ENCODE peak calls at places on chromosomes 1 and 21, in eight cellular contexts. J is WTC11; U is GM12891; H is activated T-helper 2 cell treated with anti-CD3 and anti-CD28 coated beads, Interferon-gamma antibody, Interleukin-2, Interleukin-4, amounts not matched to agents 10 μg/mL and 5 μg/mL and 100 μg/mL, durations not matched to agents 14 hours and 24 hours and 36 hours; A is NCI-H1105; Z is T-helper 1 cell; M is mucosa of gallbladder; L is adipocyte. S is an unnamed sample.

GRCh38 chr1:236103646-236104218 is 38.6 kb upstream of the GPR137B start:
- DNase-seq in J (peak), U (peak), H (peak), A (peak), Z (peak), M (peak), L (peak), S (peak)

GRCh38 chr1:211520641-211521040 is 28.7 kb upstream of the RD3 start:
- DNase-seq in J (peak), U (no peak), H (no peak), A (no peak), Z (no peak), M (no peak), L (no peak), S (no peak)

GRCh38 chr1:201508809-201509208 is 1.9 kb upstream of the CSRP1 start:
- DNase-seq in J (no peak), U (no peak), H (no peak), A (no peak), Z (no peak), M (no peak), L (peak), S (no peak)

GRCh38 chr1:204573563-204573925 is 57.3 kb downstream of the MDM4 start:
- DNase-seq in J (no peak), U (no peak), H (no peak), A (no peak), Z (no peak), M (no peak), L (no peak), S (no peak)

GRCh38 chr21:46100426-46100825 is 2.5 kb downstream of the COL6A2 start:
- DNase-seq in J (no peak), U (no peak), H (peak), A (no peak), Z (no peak), M (no peak), L (peak), S (no peak)

GRCh38 chr1:189121941-189122340 is 1355.7 kb downstream of the BRINP3 start:
- DNase-seq in J (no peak), U (no peak), H (no peak), A (no peak), Z (no peak), M (no peak), L (peak), S (no peak)

GRCh38 chr1:36372617-36373016 is 13.1 kb downstream of the STK40 start:
- DNase-seq in J (no peak), U (no peak), H (no peak), A (no peak), Z (no peak), M (no peak), L (no peak), S (no peak)

GRCh38 chr1:182235952-182236650 is 155.5 kb downstream of the GLUL start:
- DNase-seq in J (no peak), U (no peak), H (no peak), A (peak), Z (no peak), M (no peak), L (no peak), S (no peak)

GRCh38 chr1:58779837-58780585 is 3.8 kb downstream of the JUN start:
- DNase-seq in J (no peak), U (no peak), H (no peak), A (peak), Z (no peak), M (peak), L (peak), S (peak)

GRCh38 chr1:119958223-119958622 is 61.9 kb upstream of the ADAM30 start:
- DNase-seq in J (no peak), U (no peak), H (no peak), A (no peak), Z (no peak), M (no peak), L (peak), S (no peak)

S was measured in effector memory CD4-positive, alpha-beta T cell.